ENCODE peak calls at places on chromosomes 3 and 15, in five cellular contexts. One of them, this sample, is unnamed.
A peak's percentile ranks its signal among the peaks of the same experiment; 100 is the strongest.

GRCh38 chr3:45858809-45859543 is 17.1 kb upstream of the LZTFL1 start:
- DNase-seq in H1: no peak
- DNase-seq in K562: no peak
- DNase-seq in SK-N-SH: no peak
- DNase-seq in GM12878: no peak
- DNase-seq in this sample: no peak

GRCh38 chr15:63408514-63408913 is 26.9 kb upstream of the CA12 start:
- DNase-seq in H1: no peak
- DNase-seq in K562: no peak
- DNase-seq in SK-N-SH: no peak
- DNase-seq in GM12878: no peak
- DNase-seq in this sample: no peak

GRCh38 chr15:88489321-88489720 is 21.8 kb downstream of the MRPS11 start:
- DNase-seq in H1: no peak
- DNase-seq in K562: no peak
- DNase-seq in SK-N-SH: no peak
- DNase-seq in GM12878: no peak
- DNase-seq in this sample: no peak

GRCh38 chr3:8840556-8840955 is 71.1 kb upstream of the OXTR start:
- DNase-seq in H1: no peak
- DNase-seq in K562: no peak
- DNase-seq in SK-N-SH: no peak
- DNase-seq in GM12878: no peak
- DNase-seq in this sample: no peak

GRCh38 chr3:8095724-8096123 is 405.9 kb upstream of the LMCD1 start:
- DNase-seq in H1: peak; percentile 29
- DNase-seq in K562: no peak
- DNase-seq in SK-N-SH: no peak
- DNase-seq in GM12878: no peak
- DNase-seq in this sample: peak; percentile 21

GRCh38 chr3:17094551-17094950 is 209.8 kb downstream of the PLCL2 start:
- DNase-seq in H1: peak; percentile 46
- DNase-seq in K562: no peak
- DNase-seq in SK-N-SH: no peak
- DNase-seq in GM12878: no peak
- DNase-seq in this sample: no peak

GRCh38 chr3:186259612-186260383 is 102.2 kb downstream of the DGKG start:
- DNase-seq in H1: peak; percentile 77
- DNase-seq in K562: peak; percentile 77
- DNase-seq in SK-N-SH: peak; percentile 90
- DNase-seq in GM12878: no peak
- DNase-seq in this sample: peak; percentile 57

GRCh38 chr3:42499478-42499871 is 3.0 kb upstream of the VIPR1 start:
- DNase-seq in H1: no peak
- DNase-seq in K562: no peak
- DNase-seq in SK-N-SH: no peak
- DNase-seq in GM12878: no peak
- DNase-seq in this sample: no peak

GRCh38 chr15:40819048-40819447 is 9.5 kb downstream of the PPP1R14D start:
- DNase-seq in H1: no peak
- DNase-seq in K562: no peak
- DNase-seq in SK-N-SH: no peak
- DNase-seq in GM12878: no peak
- DNase-seq in this sample: no peak

GRCh38 chr15:88385078-88385700 is 82.0 kb downstream of the MRPL46 start:
- DNase-seq in H1: no peak
- DNase-seq in K562: no peak
- DNase-seq in SK-N-SH: no peak
- DNase-seq in GM12878: no peak
- DNase-seq in this sample: no peak

GRCh38 chr15:80059786-80060489 is 462 bp downstream of the ZFAND6 start:
- DNase-seq in H1: peak; percentile 27
- DNase-seq in K562: peak; percentile 91
- DNase-seq in SK-N-SH: peak; percentile 92
- DNase-seq in GM12878: no peak
- DNase-seq in this sample: peak; percentile 24

GRCh38 chr3:157572559-157573270 is 69.5 kb upstream of the VEPH1 start:
- DNase-seq in H1: no peak
- DNase-seq in K562: peak; percentile 65
- DNase-seq in SK-N-SH: peak; percentile 55
- DNase-seq in GM12878: no peak
- DNase-seq in this sample: peak; percentile 34

GRCh38 chr15:78079296-78080087 is 2.0 kb upstream of the TBC1D2B start:
- DNase-seq in H1: no peak
- DNase-seq in K562: no peak
- DNase-seq in SK-N-SH: no peak
- DNase-seq in GM12878: no peak
- DNase-seq in this sample: no peak

GRCh38 chr3:64575211-64575844 is 112.5 kb downstream of the ADAMTS9 start:
- DNase-seq in H1: no peak
- DNase-seq in K562: peak; percentile 14
- DNase-seq in SK-N-SH: peak; percentile 34
- DNase-seq in GM12878: no peak
- DNase-seq in this sample: peak; percentile 7

GRCh38 chr3:173584093-173584833 is 186.7 kb downstream of the NLGN1 start:
- DNase-seq in H1: no peak
- DNase-seq in K562: peak; percentile 35
- DNase-seq in SK-N-SH: peak; percentile 57
- DNase-seq in GM12878: no peak
- DNase-seq in this sample: no peak

GRCh38 chr3:57545636-57546268 is 1.6 kb upstream of the DNAH12 start:
- DNase-seq in H1: no peak
- DNase-seq in K562: no peak
- DNase-seq in SK-N-SH: no peak
- DNase-seq in GM12878: no peak
- DNase-seq in this sample: peak; percentile 31

GRCh38 chr15:57138260-57138895 is 219.9 kb downstream of the TCF12 start:
- DNase-seq in H1: peak; percentile 41
- DNase-seq in K562: peak; percentile 44
- DNase-seq in SK-N-SH: peak; percentile 56
- DNase-seq in GM12878: no peak
- DNase-seq in this sample: peak; percentile 34
- TF ChIP-seq RFX5 in H1: no peak
- TF ChIP-seq RFX5 in K562: no peak
- TF ChIP-seq RFX5 in SK-N-SH: no peak
- TF ChIP-seq RFX5 in GM12878: no peak
- TF ChIP-seq RFX5 in this sample: no peak

DNA sequence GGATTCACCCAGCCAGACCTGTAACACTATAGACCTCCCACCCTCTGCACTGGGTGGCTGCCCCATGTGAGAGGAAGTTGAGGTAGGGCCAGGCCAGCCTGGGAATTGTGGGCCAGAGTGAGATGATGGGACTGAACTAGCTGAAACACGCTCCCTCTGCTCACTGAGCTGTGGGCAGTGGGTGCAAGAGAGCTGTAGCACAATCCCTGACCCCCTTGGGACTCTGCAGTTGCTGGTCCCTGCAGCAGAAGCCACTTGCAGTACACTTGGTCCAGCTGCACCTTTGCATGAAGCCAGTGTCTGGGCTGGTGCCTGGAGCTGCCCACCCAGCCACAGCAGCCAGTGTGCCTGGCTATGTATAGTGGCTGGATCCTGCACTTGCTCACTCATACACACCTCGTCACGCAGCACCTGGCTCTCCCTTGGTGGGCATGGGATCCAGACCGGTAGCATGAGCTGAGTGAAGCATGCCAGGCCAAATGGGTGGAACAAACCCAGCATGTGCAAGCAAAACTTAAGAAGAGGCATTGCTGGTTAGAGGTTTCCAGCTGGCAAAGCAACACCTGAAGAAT is 805.7 kb upstream of the GBE1 start:
- DNase-seq in H1: no peak
- DNase-seq in K562: no peak
- DNase-seq in SK-N-SH: no peak
- DNase-seq in GM12878: no peak
- DNase-seq in this sample: no peak
- TF ChIP-seq GABPA in H1: no peak
- TF ChIP-seq GABPA in K562: no peak
- TF ChIP-seq GABPA in SK-N-SH: no peak
- TF ChIP-seq GABPA in GM12878: no peak
- TF ChIP-seq GABPA in this sample: no peak

DNA sequence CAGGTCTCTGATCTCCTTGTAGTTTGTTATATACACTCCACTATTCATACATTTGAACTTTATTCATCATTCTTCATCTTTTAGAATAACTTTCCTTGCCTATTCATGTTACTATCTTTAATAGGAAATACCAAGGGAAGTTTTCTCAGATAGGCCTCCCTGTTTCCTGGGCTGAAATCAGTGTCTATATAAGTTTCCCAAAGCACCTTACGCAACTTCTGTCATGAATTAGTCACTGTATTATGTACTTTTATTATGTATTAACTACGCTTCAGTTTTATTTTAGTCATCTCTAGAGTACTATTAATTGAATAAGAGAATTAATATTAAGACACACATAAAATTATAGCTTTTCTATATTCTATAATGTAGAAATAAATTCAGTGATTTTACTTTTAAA is 1481.5 kb downstream of the OTOL1 start:
- DNase-seq in H1: no peak
- DNase-seq in K562: no peak
- DNase-seq in SK-N-SH: no peak
- DNase-seq in GM12878: no peak
- DNase-seq in this sample: no peak
- TF ChIP-seq RFX5 in H1: no peak
- TF ChIP-seq RFX5 in K562: no peak
- TF ChIP-seq RFX5 in SK-N-SH: no peak
- TF ChIP-seq RFX5 in GM12878: no peak
- TF ChIP-seq RFX5 in this sample: no peak

GRCh38 chr15:92955706-92956105 is 55.6 kb downstream of the CHD2 start:
- DNase-seq in H1: no peak
- DNase-seq in K562: no peak
- DNase-seq in SK-N-SH: no peak
- DNase-seq in GM12878: no peak
- DNase-seq in this sample: no peak
- TF ChIP-seq GABPA in H1: no peak
- TF ChIP-seq GABPA in K562: no peak
- TF ChIP-seq GABPA in SK-N-SH: no peak
- TF ChIP-seq GABPA in GM12878: no peak
- TF ChIP-seq GABPA in this sample: no peak

GRCh38 chr15:57003418-57003817 is 85.0 kb downstream of the TCF12 start:
- DNase-seq in H1: no peak
- DNase-seq in K562: no peak
- DNase-seq in SK-N-SH: no peak
- DNase-seq in GM12878: no peak
- DNase-seq in this sample: no peak
- TF ChIP-seq RFX5 in H1: no peak
- TF ChIP-seq RFX5 in K562: no peak
- TF ChIP-seq RFX5 in SK-N-SH: no peak
- TF ChIP-seq RFX5 in GM12878: no peak
- TF ChIP-seq RFX5 in this sample: no peak

DNA sequence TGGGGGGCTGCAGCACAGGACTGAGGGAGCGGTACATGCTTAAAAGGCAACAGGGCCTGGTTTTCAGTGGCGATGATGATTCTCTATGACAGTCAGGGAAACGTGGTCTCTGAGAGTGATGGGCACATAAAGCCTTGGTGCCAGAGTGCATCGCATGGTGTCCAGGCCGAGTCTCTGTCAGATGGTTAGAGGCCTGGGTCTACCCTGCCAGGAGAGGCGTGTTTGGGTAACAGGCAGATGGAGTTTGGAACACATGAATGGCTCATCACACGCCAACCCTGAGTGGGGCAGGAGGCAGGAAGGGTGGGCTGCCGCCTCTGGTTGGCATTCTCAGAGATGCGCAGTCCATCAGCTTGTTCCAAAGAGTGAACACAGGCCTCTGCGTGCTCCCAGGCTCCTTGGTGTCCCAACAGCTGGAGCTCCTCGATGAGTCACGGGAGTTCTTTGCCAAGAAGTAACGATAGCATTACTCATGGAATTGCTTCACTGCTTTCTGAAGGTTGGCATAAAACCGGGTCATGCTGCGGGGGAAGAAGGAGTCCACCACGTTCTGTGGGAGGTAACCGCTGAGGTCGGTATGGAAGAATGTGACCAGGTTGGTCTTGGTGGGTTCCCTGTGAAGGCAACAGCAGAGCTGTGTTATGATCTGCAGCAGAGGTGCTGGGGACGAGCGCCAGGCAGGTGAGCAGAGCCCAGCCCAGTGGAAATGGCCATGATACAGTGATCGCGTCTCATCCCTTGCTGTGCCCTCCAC is 11.0 kb downstream of the STARD5 start:
- DNase-seq in H1: no peak
- DNase-seq in K562: no peak
- DNase-seq in SK-N-SH: no peak
- DNase-seq in GM12878: no peak
- DNase-seq in this sample: no peak
- TF ChIP-seq GABPA in H1: no peak
- TF ChIP-seq GABPA in K562: no peak
- TF ChIP-seq GABPA in SK-N-SH: no peak
- TF ChIP-seq GABPA in GM12878: no peak
- TF ChIP-seq GABPA in this sample: no peak